ENCODE peak calls at places on chromosomes 1 and 21, in five cellular contexts. C is heart right ventricle, H is right atrium auricular region, W is IMR-90, M is ovary. P is an unnamed sample.

GRCh38 chr1:223076382-223076781 is 66.7 kb downstream of the TLR5 start:
- DNase-seq in W (no peak), H (no peak), M (no peak), C (peak; percentile 58), P (no peak)

GRCh38 chr1:24283326-24284155 is 35.6 kb upstream of the GRHL3 start:
- DNase-seq in M (no peak), W (peak; percentile 86), C (no peak), H (no peak), P (no peak)

GRCh38 chr1:74937176-74937575 is 197.0 kb upstream of the LHX8 start:
- DNase-seq in H (no peak), C (no peak), W (no peak), M (no peak), P (no peak)

GRCh38 chr1:204438628-204439027 is 27.0 kb upstream of the PPP1R15B start:
- DNase-seq in M (no peak), W (peak; percentile 100), H (peak; percentile 80), C (no peak), P (peak; percentile 99)

GRCh38 chr1:159889202-159889601 is 10.8 kb downstream of the CFAP45 start:
- DNase-seq in H (no peak), C (no peak), M (no peak), W (no peak), P (no peak)

GRCh38 chr1:114344656-114345055 is 166.3 kb downstream of the TRIM33 start:
- DNase-seq in H (no peak), C (no peak), W (peak; percentile 89), M (no peak), P (no peak)

GRCh38 chr1:226990133-226990716 is 50.1 kb downstream of the COQ8A start:
- DNase-seq in M (peak; percentile 59), H (no peak), W (no peak), C (peak; percentile 33), P (no peak)

GRCh38 chr1:13725714-13726175 is 25.8 kb downstream of the PRDM2 start:
- DNase-seq in W (peak; percentile 25), C (no peak), H (no peak), M (no peak), P (no peak)

GRCh38 chr1:101905298-101905794 is 91.4 kb downstream of the OLFM3 start:
- DNase-seq in M (no peak), W (no peak), C (no peak), H (no peak), P (no peak)

GRCh38 chr1:21874778-21875547 is 62.1 kb downstream of the HSPG2 start:
- DNase-seq in H (no peak), C (no peak), M (no peak), W (no peak), P (no peak)

GRCh38 chr1:21875621-21876063 is 61.5 kb downstream of the HSPG2 start:
- DNase-seq in C (peak; percentile 9), W (no peak), H (no peak), M (no peak), P (no peak)

GRCh38 chr1:21873174-21873573 is 61.1 kb downstream of the LDLRAD2 start:
- DNase-seq in W (no peak), C (no peak), M (no peak), H (no peak), P (no peak)

GRCh38 chr1:21873761-21874160 is 61.7 kb downstream of the LDLRAD2 start:
- DNase-seq in W (no peak), H (no peak), C (no peak), M (no peak), P (no peak)

GRCh38 chr1:21874328-21874727 is 62.3 kb downstream of the LDLRAD2 start:
- DNase-seq in W (no peak), H (no peak), M (no peak), C (no peak), P (no peak)
- H3K36me3 ChIP-seq in W (peaks cover 76% of the 10 kb centered on the region), H (peaks cover 98% of the 10 kb centered on the region), M (no peaks in the 10 kb centered on the region), C (peaks cover 89% of the 10 kb centered on the region), P (peaks cover 6% of the 10 kb centered on the region)

DNA sequence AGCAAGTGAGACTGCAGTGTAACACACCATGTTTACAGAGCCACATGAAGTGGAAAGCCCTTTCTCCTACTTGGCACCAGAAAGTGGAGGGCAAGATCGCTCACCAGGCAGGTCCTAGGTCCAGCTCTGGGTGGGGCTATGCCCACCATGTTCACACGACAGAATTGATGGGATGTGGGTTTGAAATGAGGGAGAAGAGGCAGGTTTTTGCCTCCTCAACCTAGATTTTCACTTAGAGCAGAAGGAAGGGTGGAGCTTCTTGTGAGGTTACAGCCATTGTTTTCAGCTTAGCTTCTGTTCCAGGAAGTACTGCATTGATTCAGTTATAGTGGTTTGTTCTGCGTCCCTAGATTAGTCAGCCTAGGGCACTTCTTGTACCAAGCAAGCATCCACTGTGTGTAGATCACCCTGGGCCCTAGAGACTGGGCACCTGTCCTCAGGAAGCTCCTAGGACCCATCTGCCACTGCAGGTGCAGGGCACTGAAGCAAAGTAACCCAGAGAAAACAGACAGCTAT is 2.3 kb downstream of the CD53 start:
- DNase-seq in H (no peak), W (no peak), C (no peak), M (no peak), P (no peak)
- H3K4me3 ChIP-seq in H (no peak overlapping the region), W (no peak overlapping the region), C (no peak overlapping the region), M (no peak overlapping the region), P (no peak overlapping the region)

DNA sequence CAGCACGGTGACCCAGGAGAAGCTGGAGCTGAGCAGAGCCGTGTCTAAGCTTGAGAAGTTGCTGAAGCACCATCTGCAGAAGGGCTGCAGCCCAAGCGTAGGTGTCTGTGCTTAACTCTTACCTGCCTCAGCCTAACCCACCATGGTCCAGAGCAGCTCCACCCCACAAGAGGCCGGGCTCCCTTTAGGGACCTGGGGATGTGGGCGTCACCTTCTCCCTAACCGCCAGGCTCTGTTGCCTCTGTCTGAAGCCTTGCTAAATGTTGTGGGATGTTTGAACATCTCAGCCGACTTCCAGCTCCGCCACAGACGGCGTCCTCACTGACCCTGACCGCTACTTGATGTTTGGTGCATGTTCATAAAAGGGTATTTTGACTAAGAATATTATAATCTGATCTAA is 20.4 kb upstream of the DIP2A start:
- DNase-seq in W (no peak), C (no peak), M (no peak), H (no peak), P (no peak)
- H3K36me3 ChIP-seq in W (peaks cover 69% of the 10 kb centered on the region), C (peaks cover 43% of the 10 kb centered on the region), M (no peaks in the 10 kb centered on the region), H (peaks cover 80% of the 10 kb centered on the region), P (peaks cover 1% of the 10 kb centered on the region)

GRCh38 chr1:207644479-207644851 is 468 bp upstream of the CR1L start:
- DNase-seq in W (no peak), M (no peak), C (no peak), H (no peak), P (no peak)
- H3K4me3 ChIP-seq in W (peak overlapping the region; percentile 45), M (peak overlapping the region; percentile 35), C (no peak overlapping the region), H (peak overlapping the region; percentile 42), P (peak overlapping the region; percentile 62)

GRCh38 chr21:17454315-17455027 is 58.4 kb upstream of the CXADR start:
- DNase-seq in W (peak; percentile 92), M (peak; percentile 76), C (no peak), H (no peak), P (peak; percentile 45)
- H3K36me3 ChIP-seq in W (no peaks in the 10 kb centered on the region), M (no peaks in the 10 kb centered on the region), C (no peaks in the 10 kb centered on the region), H (no peaks in the 10 kb centered on the region), P (no peaks in the 10 kb centered on the region)

P was measured in kidney epithelial cell.